ENCODE peak calls at places on chromosomes 4 and X, in nine cellular contexts. One of them, this sample, is unnamed.

GRCh38 chr4:73869130-73870055 is at the start of gene CXCL1:
- DNase-seq in AG04450: no peak
- DNase-seq in suprapubic skin: peak
- DNase-seq in uterus: peak
- DNase-seq in A549: peak
- DNase-seq in lung: peak
- DNase-seq in kidney: peak
- DNase-seq in cardiac muscle cell: peak
- DNase-seq in GM23338: peak
- DNase-seq in this sample: peak

GRCh38 chr4:124212835-124213640 is 499.5 kb downstream of the ANKRD50 start:
- DNase-seq in kidney: no peak
- DNase-seq in suprapubic skin: no peak
- DNase-seq in GM23338: no peak
- DNase-seq in A549: no peak
- DNase-seq in uterus: peak
- DNase-seq in lung: no peak
- DNase-seq in AG04450: no peak
- DNase-seq in cardiac muscle cell: no peak
- DNase-seq in this sample: no peak

GRCh38 chrX:123713841-123714240 is 19.0 kb downstream of the THOC2 start:
- DNase-seq in A549: no peak
- DNase-seq in GM23338: no peak
- DNase-seq in kidney: no peak
- DNase-seq in uterus: no peak
- DNase-seq in suprapubic skin: no peak
- DNase-seq in AG04450: no peak
- DNase-seq in cardiac muscle cell: no peak
- DNase-seq in lung: no peak
- DNase-seq in this sample: no peak

GRCh38 chr4:80005863-80006262 is 67.2 kb downstream of the ANTXR2 start:
- DNase-seq in GM23338: no peak
- DNase-seq in cardiac muscle cell: no peak
- DNase-seq in kidney: no peak
- DNase-seq in lung: no peak
- DNase-seq in A549: no peak
- DNase-seq in AG04450: no peak
- DNase-seq in uterus: no peak
- DNase-seq in suprapubic skin: no peak
- DNase-seq in this sample: peak

GRCh38 chr4:72641611-72642010 is 72.6 kb upstream of the ADAMTS3 start:
- DNase-seq in suprapubic skin: no peak
- DNase-seq in AG04450: no peak
- DNase-seq in kidney: no peak
- DNase-seq in cardiac muscle cell: no peak
- DNase-seq in lung: no peak
- DNase-seq in A549: no peak
- DNase-seq in GM23338: no peak
- DNase-seq in uterus: no peak
- DNase-seq in this sample: peak

GRCh38 chr4:112130903-112131302 is 14.4 kb upstream of the FAM241A start:
- DNase-seq in lung: no peak
- DNase-seq in A549: no peak
- DNase-seq in cardiac muscle cell: peak
- DNase-seq in suprapubic skin: no peak
- DNase-seq in uterus: no peak
- DNase-seq in GM23338: peak
- DNase-seq in kidney: no peak
- DNase-seq in AG04450: no peak
- DNase-seq in this sample: no peak

GRCh38 chr4:37983951-37984350 is 23.8 kb downstream of the PTTG2 start:
- DNase-seq in cardiac muscle cell: no peak
- DNase-seq in GM23338: no peak
- DNase-seq in kidney: no peak
- DNase-seq in A549: no peak
- DNase-seq in uterus: no peak
- DNase-seq in AG04450: no peak
- DNase-seq in suprapubic skin: no peak
- DNase-seq in lung: no peak
- DNase-seq in this sample: peak

GRCh38 chr4:113952452-113953029 is 26.9 kb downstream of the ARSJ start:
- DNase-seq in suprapubic skin: no peak
- DNase-seq in uterus: no peak
- DNase-seq in kidney: no peak
- DNase-seq in A549: peak
- DNase-seq in AG04450: no peak
- DNase-seq in cardiac muscle cell: peak
- DNase-seq in lung: no peak
- DNase-seq in GM23338: peak
- DNase-seq in this sample: no peak

GRCh38 chrX:134026732-134027311 is 41.4 kb upstream of the GPC3 start:
- DNase-seq in AG04450: no peak
- DNase-seq in lung: peak
- DNase-seq in cardiac muscle cell: peak
- DNase-seq in A549: peak
- DNase-seq in GM23338: peak
- DNase-seq in uterus: peak
- DNase-seq in kidney: no peak
- DNase-seq in suprapubic skin: no peak
- DNase-seq in this sample: peak

GRCh38 chr4:139887378-139887801 is 221.8 kb downstream of the MGST2 start:
- DNase-seq in lung: no peak
- DNase-seq in AG04450: no peak
- DNase-seq in cardiac muscle cell: no peak
- DNase-seq in kidney: no peak
- DNase-seq in A549: no peak
- DNase-seq in GM23338: no peak
- DNase-seq in uterus: no peak
- DNase-seq in suprapubic skin: no peak
- DNase-seq in this sample: no peak

GRCh38 chr4:150769235-150769634 is 187.3 kb downstream of the MAB21L2 start:
- DNase-seq in kidney: no peak
- DNase-seq in uterus: no peak
- DNase-seq in AG04450: peak
- DNase-seq in cardiac muscle cell: no peak
- DNase-seq in A549: peak
- DNase-seq in suprapubic skin: no peak
- DNase-seq in lung: no peak
- DNase-seq in GM23338: no peak
- DNase-seq in this sample: peak

GRCh38 chr4:139889901-139890300 is 224.3 kb downstream of the MGST2 start:
- DNase-seq in AG04450: no peak
- DNase-seq in lung: no peak
- DNase-seq in suprapubic skin: no peak
- DNase-seq in kidney: no peak
- DNase-seq in GM23338: no peak
- DNase-seq in uterus: no peak
- DNase-seq in cardiac muscle cell: no peak
- DNase-seq in A549: no peak
- DNase-seq in this sample: no peak

GRCh38 chr4:137678796-137679195 is 146.5 kb upstream of the PCDH18 start:
- DNase-seq in kidney: no peak
- DNase-seq in A549: no peak
- DNase-seq in AG04450: no peak
- DNase-seq in cardiac muscle cell: no peak
- DNase-seq in suprapubic skin: no peak
- DNase-seq in lung: no peak
- DNase-seq in GM23338: no peak
- DNase-seq in uterus: no peak
- DNase-seq in this sample: peak

DNA sequence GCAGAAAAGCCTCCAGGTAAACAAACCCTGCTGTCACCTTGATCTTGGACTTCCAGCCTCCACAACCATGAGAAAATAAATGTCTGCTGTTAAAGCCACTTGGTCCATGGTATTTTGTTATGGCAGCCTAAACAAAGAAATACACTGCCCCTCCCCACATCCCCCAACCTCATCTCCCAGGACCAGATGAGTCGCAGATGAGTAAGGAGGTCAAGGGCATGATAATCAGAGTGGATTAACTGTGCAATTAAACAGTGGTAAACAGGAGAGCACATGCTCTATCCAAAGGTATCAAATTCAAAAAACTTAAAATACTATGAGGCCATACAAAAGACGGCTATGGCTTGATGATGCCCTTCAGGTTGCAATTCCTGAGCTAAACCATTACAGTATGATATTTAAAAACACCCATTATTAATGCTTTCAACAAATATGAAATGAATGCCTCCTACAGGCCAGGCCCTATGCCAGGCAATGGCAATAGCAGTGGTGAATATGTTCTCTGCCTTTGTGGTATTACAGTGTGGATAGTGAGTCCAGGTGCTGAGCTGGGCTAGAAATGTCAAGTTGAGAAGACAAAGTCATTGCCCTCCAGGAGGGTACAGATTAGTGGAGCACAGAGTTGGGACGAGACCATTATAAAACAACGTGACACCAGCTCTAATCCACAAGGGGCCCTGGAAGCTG is 82.1 kb downstream of the RBM47 start:
- DNase-seq in suprapubic skin: no peak
- DNase-seq in AG04450: no peak
- DNase-seq in lung: no peak
- DNase-seq in GM23338: no peak
- DNase-seq in uterus: no peak
- DNase-seq in cardiac muscle cell: no peak
- DNase-seq in A549: no peak
- DNase-seq in kidney: no peak
- DNase-seq in this sample: no peak
- TF ChIP-seq CTCF in suprapubic skin: no peak
- TF ChIP-seq CTCF in AG04450: no peak
- TF ChIP-seq CTCF in lung: no peak
- TF ChIP-seq CTCF in GM23338: no peak
- TF ChIP-seq CTCF in uterus: no peak
- TF ChIP-seq CTCF in cardiac muscle cell: no peak
- TF ChIP-seq CTCF in A549: no peak
- TF ChIP-seq CTCF in kidney: no peak
- TF ChIP-seq CTCF in this sample: peak

GRCh38 chr4:147347217-147347616 is 133.7 kb upstream of the EDNRA start:
- DNase-seq in lung: no peak
- DNase-seq in A549: no peak
- DNase-seq in GM23338: no peak
- DNase-seq in AG04450: no peak
- DNase-seq in suprapubic skin: no peak
- DNase-seq in uterus: no peak
- DNase-seq in kidney: no peak
- DNase-seq in cardiac muscle cell: no peak
- DNase-seq in this sample: no peak
- H3K27ac ChIP-seq in lung: no peak
- H3K27ac ChIP-seq in A549: no peak
- H3K27ac ChIP-seq in GM23338: no peak
- H3K27ac ChIP-seq in AG04450: no peak
- H3K27ac ChIP-seq in suprapubic skin: no peak
- H3K27ac ChIP-seq in uterus: no peak
- H3K27ac ChIP-seq in kidney: no peak
- H3K27ac ChIP-seq in cardiac muscle cell: no peak
- H3K27ac ChIP-seq in this sample: no peak

GRCh38 chrX:55006827-55007621 is 6.9 kb downstream of the APEX2 start:
- DNase-seq in GM23338: no peak
- DNase-seq in suprapubic skin: peak
- DNase-seq in AG04450: no peak
- DNase-seq in A549: no peak
- DNase-seq in lung: no peak
- DNase-seq in kidney: no peak
- DNase-seq in cardiac muscle cell: no peak
- DNase-seq in uterus: no peak
- DNase-seq in this sample: peak

GRCh38 chrX:55008571-55009358 is 8.6 kb downstream of the APEX2 start:
- DNase-seq in uterus: no peak
- DNase-seq in suprapubic skin: no peak
- DNase-seq in GM23338: no peak
- DNase-seq in cardiac muscle cell: peak
- DNase-seq in A549: peak
- DNase-seq in kidney: no peak
- DNase-seq in AG04450: no peak
- DNase-seq in lung: no peak
- DNase-seq in this sample: peak

GRCh38 chrX:55007633-55008032 is 7.5 kb downstream of the APEX2 start:
- DNase-seq in GM23338: no peak
- DNase-seq in A549: peak
- DNase-seq in uterus: peak
- DNase-seq in suprapubic skin: no peak
- DNase-seq in lung: peak
- DNase-seq in kidney: no peak
- DNase-seq in cardiac muscle cell: no peak
- DNase-seq in AG04450: peak
- DNase-seq in this sample: peak

GRCh38 chrX:55014897-55015299 is 14.7 kb downstream of the APEX2 start:
- DNase-seq in AG04450: no peak
- DNase-seq in A549: no peak
- DNase-seq in kidney: no peak
- DNase-seq in cardiac muscle cell: no peak
- DNase-seq in uterus: no peak
- DNase-seq in GM23338: no peak
- DNase-seq in suprapubic skin: no peak
- DNase-seq in lung: no peak
- DNase-seq in this sample: no peak

DNA sequence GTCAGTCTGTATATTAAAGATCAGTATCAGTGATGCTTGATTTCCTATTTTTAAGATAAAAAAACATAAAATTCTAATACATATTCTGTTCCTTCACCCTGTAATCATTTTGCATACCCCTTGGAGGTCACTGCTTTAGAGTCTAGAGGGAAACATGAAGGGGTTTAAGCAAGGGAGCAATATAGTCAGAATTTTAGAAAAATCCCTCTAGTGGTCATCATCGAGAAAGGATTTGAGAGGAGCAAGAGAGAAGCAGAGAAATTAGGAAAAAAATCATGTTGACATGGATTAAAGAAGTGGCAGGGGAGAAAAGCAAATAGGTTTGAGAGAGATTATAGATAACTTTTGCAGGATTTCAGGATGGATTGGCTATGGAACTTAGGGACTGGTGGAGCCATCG is 11.1 kb downstream of the APEX2 start:
- DNase-seq in cardiac muscle cell: no peak
- DNase-seq in lung: no peak
- DNase-seq in kidney: no peak
- DNase-seq in uterus: no peak
- DNase-seq in AG04450: no peak
- DNase-seq in GM23338: no peak
- DNase-seq in suprapubic skin: no peak
- DNase-seq in A549: no peak
- DNase-seq in this sample: no peak
- TF ChIP-seq CTCF in cardiac muscle cell: peak
- TF ChIP-seq CTCF in lung: no peak
- TF ChIP-seq CTCF in kidney: no peak
- TF ChIP-seq CTCF in uterus: no peak
- TF ChIP-seq CTCF in AG04450: peak
- TF ChIP-seq CTCF in GM23338: no peak
- TF ChIP-seq CTCF in suprapubic skin: no peak
- TF ChIP-seq CTCF in A549: peak
- TF ChIP-seq CTCF in this sample: peak

GRCh38 chrX:130247996-130248395 is 20.7 kb downstream of the ZNF280C start:
- DNase-seq in kidney: no peak
- DNase-seq in A549: no peak
- DNase-seq in cardiac muscle cell: no peak
- DNase-seq in uterus: no peak
- DNase-seq in AG04450: no peak
- DNase-seq in GM23338: no peak
- DNase-seq in suprapubic skin: no peak
- DNase-seq in lung: no peak
- DNase-seq in this sample: no peak

GRCh38 chrX:130251671-130252070 is 17.0 kb downstream of the ZNF280C start:
- DNase-seq in kidney: no peak
- DNase-seq in lung: no peak
- DNase-seq in uterus: no peak
- DNase-seq in suprapubic skin: no peak
- DNase-seq in A549: no peak
- DNase-seq in AG04450: no peak
- DNase-seq in cardiac muscle cell: no peak
- DNase-seq in GM23338: no peak
- DNase-seq in this sample: no peak

GRCh38 chrX:130253916-130254315 is 14.8 kb downstream of the ZNF280C start:
- DNase-seq in cardiac muscle cell: no peak
- DNase-seq in GM23338: no peak
- DNase-seq in uterus: no peak
- DNase-seq in suprapubic skin: no peak
- DNase-seq in AG04450: no peak
- DNase-seq in lung: no peak
- DNase-seq in A549: no peak
- DNase-seq in kidney: no peak
- DNase-seq in this sample: no peak
- H3K27ac ChIP-seq in cardiac muscle cell: no peak
- H3K27ac ChIP-seq in GM23338: no peak
- H3K27ac ChIP-seq in uterus: no peak
- H3K27ac ChIP-seq in suprapubic skin: no peak
- H3K27ac ChIP-seq in AG04450: no peak
- H3K27ac ChIP-seq in lung: no peak
- H3K27ac ChIP-seq in A549: no peak
- H3K27ac ChIP-seq in kidney: no peak
- H3K27ac ChIP-seq in this sample: no peak